ENCODE peak calls at places on chromosome 19, in four cellular contexts. C, S, G and I are unnamed samples.
A peak's percentile ranks its signal among the peaks of the same experiment; 100 is the strongest.

GRCh38 chr19:13089139-13089856 is 13.4 kb downstream of the LYL1 start:
- DNase-seq in S (no peak), C (no peak), G (no peak), I (no peak)

GRCh38 chr19:18436651-18437478 is 1.1 kb downstream of the ISYNA1 start:
- DNase-seq in C (no peak), S (peak; percentile 91), G (peak; percentile 75), I (peak; percentile 94)

GRCh38 chr19:10356431-10356830 is 17.0 kb upstream of the ICAM3 start:
- DNase-seq in G (no peak), S (no peak), C (no peak), I (no peak)

GRCh38 chr19:50238043-50238442 is 34.6 kb downstream of the MYH14 start:
- DNase-seq in G (no peak), C (no peak), S (peak; percentile 11), I (no peak)

GRCh38 chr19:11096210-11096841 is 7.1 kb downstream of the LDLR start:
- DNase-seq in S (peak; percentile 57), C (no peak), G (no peak), I (peak; percentile 77)

GRCh38 chr19:53088091-53088490 is 15.1 kb downstream of the ZNF160 start:
- DNase-seq in G (no peak), S (no peak), C (no peak), I (no peak)

GRCh38 chr19:17289489-17289888 is 7.8 kb downstream of the ANKLE1 start:
- DNase-seq in S (peak; percentile 73), C (no peak), G (peak; percentile 76), I (peak; percentile 93)

GRCh38 chr19:54439174-54439851 is 9.7 kb upstream of the LENG8 start:
- DNase-seq in G (peak; percentile 39), C (no peak), S (no peak), I (peak; percentile 55)

GRCh38 chr19:36245210-36246005 is 30.5 kb downstream of the ZNF146 start:
- DNase-seq in S (no peak), C (no peak), G (no peak), I (no peak)

GRCh38 chr19:19656451-19657396 is 6.8 kb downstream of the ATP13A1 start:
- DNase-seq in S (no peak), C (no peak), G (no peak), I (no peak)

GRCh38 chr19:12265921-12266704 is 28.6 kb downstream of the ZNF44 start:
- DNase-seq in C (no peak), S (no peak), G (no peak), I (no peak)

GRCh38 chr19:14061751-14062557 is at the start of gene PALM3:
- DNase-seq in C (no peak), S (no peak), G (peak; percentile 90), I (no peak)

GRCh38 chr19:55454787-55455243 is 6.6 kb downstream of the ISOC2 start:
- DNase-seq in C (no peak), S (no peak), G (no peak), I (peak; percentile 54)

GRCh38 chr19:5953680-5954213 is 24.2 kb downstream of the RANBP3 start:
- DNase-seq in G (no peak), S (no peak), C (no peak), I (no peak)
- H3K4me3 ChIP-seq in G (no peak overlapping the region), S (no peak overlapping the region), C (no peak overlapping the region), I (no peak overlapping the region)

DNA sequence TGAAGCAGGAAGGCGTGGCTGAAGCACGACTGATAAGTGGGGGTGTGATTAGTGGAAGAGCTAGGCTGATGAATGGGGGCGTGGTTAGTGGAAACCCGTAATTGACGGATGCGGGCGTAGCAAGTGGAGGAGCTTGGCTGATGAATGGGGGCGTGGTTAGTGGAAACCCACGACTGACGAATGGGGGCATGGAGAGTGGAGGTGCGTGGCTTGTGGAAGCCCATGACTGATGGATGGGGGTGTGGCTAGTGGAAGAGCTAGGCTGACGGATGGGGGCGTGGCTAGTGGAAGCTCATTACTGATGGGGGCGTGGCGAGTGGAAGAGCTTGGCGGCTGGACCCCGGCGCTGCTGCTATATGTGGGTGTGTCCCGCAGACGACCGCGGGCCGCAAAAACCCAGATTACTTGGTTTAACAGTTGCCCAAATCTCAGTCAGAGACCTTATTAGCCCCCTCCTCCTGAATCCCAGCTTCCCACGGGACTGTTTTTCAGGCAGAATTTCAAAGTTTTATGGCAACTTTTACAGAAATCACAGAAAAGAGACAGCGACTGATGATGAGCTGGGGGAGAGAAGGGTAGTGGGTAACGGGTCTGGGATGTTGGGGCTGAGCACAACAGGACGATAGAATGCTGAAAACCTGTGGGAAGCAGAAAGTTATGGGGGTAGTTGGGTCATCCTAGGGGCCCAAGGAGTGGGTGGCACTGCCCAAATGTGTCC is 9.0 kb upstream of the MEIS3 start:
- DNase-seq in G (peak; percentile 73), S (peak; percentile 90), C (peak; percentile 97), I (peak; percentile 99)
- H3K4me3 ChIP-seq in G (peak overlapping the region; percentile 3), S (no peak overlapping the region), C (peak overlapping the region; percentile 24), I (peak overlapping the region; percentile 42)

GRCh38 chr19:8423821-8424223 is 10.7 kb downstream of the MARCHF2 start:
- DNase-seq in C (peak; percentile 93), G (peak; percentile 89), S (peak; percentile 96), I (peak; percentile 99)
- H3K4me3 ChIP-seq in C (no peak overlapping the region), G (no peak overlapping the region), S (peak overlapping the region; percentile 9), I (no peak overlapping the region)

DNA sequence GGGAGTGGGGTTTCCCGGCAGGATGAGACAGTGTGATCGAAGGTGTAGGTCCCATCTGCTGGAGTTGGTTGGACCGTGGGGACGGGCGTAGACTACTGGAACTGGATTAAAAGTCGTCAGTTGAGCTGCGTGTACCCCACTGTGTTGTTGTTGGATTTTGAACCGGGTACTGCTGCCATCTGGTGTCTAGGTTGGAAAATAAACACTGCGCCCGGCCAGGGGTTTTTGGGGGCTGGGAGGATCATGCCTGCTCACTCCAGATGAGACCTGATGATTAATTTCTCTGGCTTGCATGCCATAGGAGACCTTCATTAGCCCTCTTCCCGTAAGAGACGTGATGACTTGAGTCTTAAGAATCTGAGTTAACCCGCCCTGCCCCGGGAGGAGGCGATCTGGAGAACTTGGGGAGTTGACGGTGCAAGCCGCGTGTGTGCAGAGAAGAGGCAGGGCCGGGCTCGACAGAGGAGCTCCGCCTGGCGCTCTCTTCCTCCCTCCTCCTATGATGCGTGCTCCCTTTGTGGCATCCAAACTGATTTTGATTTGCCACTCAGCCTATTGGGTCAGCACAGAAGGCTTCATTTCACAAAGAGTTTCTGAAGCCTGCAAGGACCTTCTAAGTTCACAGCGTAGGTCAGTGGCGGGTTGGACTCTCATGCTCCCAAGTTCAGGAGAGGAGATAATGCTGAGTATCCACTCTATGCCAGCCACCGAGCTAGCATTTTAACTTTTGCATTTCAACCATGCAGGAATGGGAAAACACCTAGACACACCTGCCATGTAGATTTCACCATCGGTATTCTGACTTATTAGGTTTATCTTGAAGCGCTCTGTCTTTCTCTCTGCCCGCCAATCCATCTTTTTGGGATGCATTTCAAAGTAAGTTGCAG is 2.7 kb downstream of the UHRF1 start:
- DNase-seq in G (peak; percentile 52), C (peak; percentile 99), S (peak; percentile 40), I (peak; percentile 98)
- H3K4me3 ChIP-seq in G (peak overlapping the region; percentile 66), C (peak overlapping the region; percentile 55), S (no peak overlapping the region), I (peak overlapping the region; percentile 58)